ENCODE peak calls at places on chromosomes 6 and 20, in six cellular contexts. Q, Z, V, U, G and X are unnamed samples.

GRCh38 chr20:10239954-10240353 is 21.3 kb downstream of the SNAP25 start:
- DNase-seq in Q (no peak), Z (no peak), V (no peak), U (peak; percentile 70), G (no peak), X (no peak)

GRCh38 chr6:137489410-137490371 is 4.5 kb downstream of the OLIG3 start:
- DNase-seq in Q (peak; percentile 24), Z (peak; percentile 20), V (no peak), U (no peak), G (no peak), X (no peak)

GRCh38 chr20:10982692-10983091 is 308.9 kb upstream of the JAG1 start:
- DNase-seq in Q (no peak), Z (no peak), V (peak; percentile 40), U (no peak), G (peak; percentile 98), X (no peak)

GRCh38 chr6:54198134-54198533 is 86.9 kb downstream of the MLIP start:
- DNase-seq in Q (no peak), Z (no peak), V (no peak), U (no peak), G (no peak), X (no peak)

GRCh38 chr20:11001767-11002540 is 328.2 kb upstream of the JAG1 start:
- DNase-seq in Q (no peak), Z (no peak), V (no peak), U (peak; percentile 84), G (peak; percentile 80), X (no peak)

GRCh38 chr6:158053377-158054313 is 72.0 kb downstream of the SYNJ2 start:
- DNase-seq in Q (no peak), Z (no peak), V (no peak), U (peak; percentile 27), G (no peak), X (no peak)

GRCh38 chr20:25019381-25020155 is 27.0 kb upstream of the APMAP start:
- DNase-seq in Q (no peak), Z (no peak), V (no peak), U (peak; percentile 22), G (no peak), X (no peak)

GRCh38 chr6:30391240-30391639 is 46.3 kb downstream of the RPP21 start:
- DNase-seq in Q (no peak), Z (no peak), V (no peak), U (no peak), G (no peak), X (no peak)

GRCh38 chr20:58970146-58970545 is 10.9 kb upstream of the NELFCD start:
- DNase-seq in Q (no peak), Z (no peak), V (no peak), U (no peak), G (no peak), X (no peak)

GRCh38 chr6:73508776-73509175 is 12.1 kb downstream of the EEF1A1 start:
- DNase-seq in Q (no peak), Z (no peak), V (no peak), U (no peak), G (no peak), X (no peak)

GRCh38 chr6:156406688-156407087 is 370.5 kb upstream of the ARID1B start:
- DNase-seq in Q (no peak), Z (no peak), V (no peak), U (no peak), G (no peak), X (no peak)

GRCh38 chr20:62355527-62356142 is 11.5 kb downstream of the LAMA5 start:
- DNase-seq in Q (no peak), Z (no peak), V (peak; percentile 78), U (peak; percentile 91), G (peak; percentile 55), X (no peak)

GRCh38 chr20:24935786-24936525 is 13.1 kb upstream of the CST7 start:
- DNase-seq in Q (no peak), Z (no peak), V (no peak), U (no peak), G (no peak), X (no peak)

GRCh38 chr6:166957805-166958076 is 1.4 kb upstream of the RNASET2 start:
- DNase-seq in Q (no peak), Z (no peak), V (no peak), U (no peak), G (no peak), X (peak; percentile 42)

GRCh38 chr20:15359056-15359455 is 1021.6 kb upstream of the FLRT3 start:
- DNase-seq in Q (no peak), Z (no peak), V (no peak), U (no peak), G (no peak), X (no peak)

GRCh38 chr20:44398303-44398702 is 42.8 kb downstream of the HNF4A start:
- DNase-seq in Q (no peak), Z (no peak), V (no peak), U (no peak), G (peak; percentile 58), X (no peak)

GRCh38 chr6:139706949-139707348 is 332.5 kb upstream of the CITED2 start:
- DNase-seq in Q (no peak), Z (no peak), V (no peak), U (no peak), G (no peak), X (no peak)

GRCh38 chr6:170096191-170096802 is 194.6 kb downstream of the DLL1 start:
- DNase-seq in Q (no peak), Z (no peak), V (no peak), U (peak; percentile 37), G (no peak), X (no peak)

GRCh38 chr20:48339147-48339985 is 488.4 kb downstream of the PREX1 start:
- DNase-seq in Q (no peak), Z (no peak), V (peak; percentile 70), U (no peak), G (peak; percentile 63), X (peak; percentile 72)

GRCh38 chr6:140388141-140388802 is 1013.8 kb upstream of the CITED2 start:
- DNase-seq in Q (no peak), Z (no peak), V (no peak), U (no peak), G (no peak), X (no peak)

GRCh38 chr6:446418-447366 is 55.1 kb downstream of the IRF4 start:
- DNase-seq in Q (no peak), Z (no peak), V (no peak), U (peak; percentile 32), G (no peak), X (no peak)

GRCh38 chr6:134347916-134348805 is 30.2 kb upstream of the SGK1 start:
- DNase-seq in Q (no peak), Z (no peak), V (no peak), U (no peak), G (peak; percentile 99), X (no peak)

GRCh38 chr6:33000053-33000452 is 9.3 kb downstream of the HLA-DOA start:
- DNase-seq in Q (no peak), Z (no peak), V (no peak), U (no peak), G (no peak), X (peak; percentile 66)
- TF ChIP-seq CTCF in Q (peak; percentile 62), Z (peak; percentile 45), V (no peak), U (peak; percentile 45), G (no peak), X (peak; percentile 39)

GRCh38 chr20:63519765-63520593 is 586 bp upstream of the PPDPF start:
- DNase-seq in Q (peak; percentile 70), Z (peak; percentile 53), V (peak; percentile 61), U (peak; percentile 93), G (no peak), X (peak; percentile 65)
- TF ChIP-seq CTCF in Q (peak; percentile 49), Z (peak; percentile 49), V (peak; percentile 28), U (no peak), G (peak; percentile 42), X (peak; percentile 17)

GRCh38 chr6:97053643-97054411 is 129.3 kb downstream of the KLHL32 start:
- DNase-seq in Q (no peak), Z (no peak), V (no peak), U (no peak), G (no peak), X (no peak)
- TF ChIP-seq CTCF in Q (peak; percentile 79), Z (peak; percentile 82), V (no peak), U (peak; percentile 53), G (peak; percentile 27), X (peak; percentile 23)

GRCh38 chr20:38217791-38218565 is 42.6 kb downstream of the KIAA1755 start:
- DNase-seq in Q (no peak), Z (no peak), V (peak; percentile 78), U (no peak), G (peak; percentile 96), X (no peak)
- TF ChIP-seq CTCF in Q (no peak), Z (no peak), V (no peak), U (no peak), G (no peak), X (no peak)

DNA sequence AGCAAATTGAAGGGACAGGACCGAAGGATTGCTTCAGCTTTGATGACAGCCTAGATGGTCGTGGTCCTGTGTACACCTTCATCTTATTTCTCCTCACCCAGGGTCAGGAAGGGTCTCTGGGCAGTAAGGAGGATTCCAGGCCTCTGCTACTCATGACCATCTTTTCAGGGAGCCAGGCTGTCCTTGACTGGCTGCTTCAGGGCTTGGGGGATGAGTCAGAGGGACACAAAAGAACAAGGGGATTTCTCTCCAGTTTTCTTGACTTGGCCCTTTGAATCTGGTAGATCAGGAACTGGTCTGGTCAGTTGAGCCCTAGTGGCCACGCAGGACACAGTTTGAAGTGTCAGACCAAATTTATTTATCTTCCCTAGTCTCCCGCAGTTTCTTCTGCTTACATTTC is 402.1 kb upstream of the CHD6 start:
- DNase-seq in Q (no peak), Z (no peak), V (no peak), U (no peak), G (no peak), X (no peak)
- TF ChIP-seq CTCF in Q (no peak), Z (no peak), V (no peak), U (no peak), G (no peak), X (no peak)

GRCh38 chr6:119327810-119328209 is 21.8 kb downstream of the MAN1A1 start:
- DNase-seq in Q (no peak), Z (no peak), V (no peak), U (no peak), G (no peak), X (no peak)
- TF ChIP-seq CTCF in Q (no peak), Z (no peak), V (no peak), U (no peak), G (no peak), X (no peak)

DNA sequence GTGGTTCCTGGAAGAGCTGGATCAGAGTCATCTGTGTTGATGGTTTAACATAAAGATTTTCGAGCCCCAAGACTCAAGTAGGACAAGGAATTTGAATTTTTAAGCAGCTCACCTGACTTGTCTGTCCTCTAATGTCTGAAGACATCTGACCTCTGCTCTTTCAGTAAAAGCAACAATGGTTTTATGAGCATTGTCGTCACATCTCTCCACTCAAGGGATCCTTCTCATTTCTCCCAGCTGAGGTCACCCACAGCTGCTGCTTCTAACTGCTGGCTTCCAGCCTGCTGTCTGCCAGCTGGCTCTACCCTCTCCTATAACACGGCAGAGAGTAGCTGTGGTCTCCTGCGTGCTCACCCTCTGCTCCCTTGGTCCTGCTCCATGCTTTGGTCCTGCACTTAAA is 24.7 kb upstream of the HDAC2 start:
- DNase-seq in Q (no peak), Z (no peak), V (no peak), U (no peak), G (peak; percentile 96), X (peak; percentile 31)
- TF ChIP-seq CTCF in Q (no peak), Z (no peak), V (no peak), U (no peak), G (no peak), X (no peak)

GRCh38 chr6:41021832-41022231 is 17.2 kb downstream of the UNC5CL start:
- DNase-seq in Q (no peak), Z (no peak), V (no peak), U (no peak), G (no peak), X (no peak)
- TF ChIP-seq CTCF in Q (no peak), Z (no peak), V (no peak), U (peak; percentile 22), G (peak; percentile 59), X (no peak)